ENCODE peak calls at places on chromosomes 5 and 9, in nine cellular contexts. G, I, D, V, X, U, C, P and F are unnamed samples.

GRCh38 chr5:114207615-114208014 is 154.3 kb upstream of the KCNN2 start:
- DNase-seq in G (no peak), I (no peak), D (no peak), V (no peak), X (no peak), U (no peak), C (no peak), P (no peak), F (no peak)

GRCh38 chr9:136325354-136325753 is 2.0 kb upstream of the GPSM1 start:
- DNase-seq in G (no peak), I (no peak), D (no peak), V (no peak), X (no peak), U (no peak), C (no peak), P (no peak), F (no peak)

GRCh38 chr5:135126688-135127603 is 92.9 kb upstream of the PITX1 start:
- DNase-seq in G (no peak), I (peak; percentile 38), D (no peak), V (no peak), X (no peak), U (no peak), C (no peak), P (no peak), F (no peak)

GRCh38 chr5:29231153-29231552 is 1962.3 kb upstream of the CDH6 start:
- DNase-seq in G (no peak), I (no peak), D (no peak), V (no peak), X (no peak), U (no peak), C (no peak), P (no peak), F (no peak)

GRCh38 chr9:136902259-136902821 is 16.0 kb downstream of the TRAF2 start:
- DNase-seq in G (peak; percentile 77), I (peak; percentile 89), D (no peak), V (peak; percentile 73), X (peak; percentile 83), U (peak; percentile 67), C (no peak), P (no peak), F (no peak)

GRCh38 chr5:135553688-135554462 is 18.1 kb upstream of the NEUROG1 start:
- DNase-seq in G (no peak), I (peak; percentile 40), D (peak; percentile 42), V (no peak), X (no peak), U (no peak), C (no peak), P (no peak), F (no peak)

GRCh38 chr5:145818604-145819003 is 16.5 kb downstream of the PRELID2 start:
- DNase-seq in G (no peak), I (no peak), D (no peak), V (no peak), X (no peak), U (no peak), C (no peak), P (no peak), F (no peak)

GRCh38 chr5:23721336-23721735 is 213.9 kb downstream of the PRDM9 start:
- DNase-seq in G (no peak), I (no peak), D (no peak), V (no peak), X (no peak), U (no peak), C (no peak), P (no peak), F (no peak)

GRCh38 chr5:140240987-140241706 is 61.8 kb downstream of the PFDN1 start:
- DNase-seq in G (peak; percentile 79), I (peak; percentile 89), D (peak; percentile 74), V (peak; percentile 70), X (peak; percentile 93), U (peak; percentile 92), C (no peak), P (peak; percentile 90), F (peak; percentile 95)

GRCh38 chr9:107784235-107784958 is 294.8 kb upstream of the KLF4 start:
- DNase-seq in G (no peak), I (no peak), D (no peak), V (no peak), X (no peak), U (peak; percentile 36), C (no peak), P (peak; percentile 95), F (no peak)

GRCh38 chr9:89372230-89372816 is 54.0 kb downstream of the SECISBP2 start:
- DNase-seq in G (no peak), I (no peak), D (peak; percentile 49), V (no peak), X (no peak), U (no peak), C (no peak), P (no peak), F (no peak)

GRCh38 chr5:111227226-111227782 is 3.1 kb downstream of the CAMK4 start:
- DNase-seq in G (no peak), I (no peak), D (no peak), V (no peak), X (no peak), U (no peak), C (no peak), P (no peak), F (no peak)

GRCh38 chr5:125316386-125316785 is 569.9 kb upstream of the ZNF608 start:
- DNase-seq in G (no peak), I (no peak), D (no peak), V (no peak), X (no peak), U (no peak), C (no peak), P (no peak), F (no peak)

GRCh38 chr9:96009690-96010477 is 134.4 kb downstream of the ERCC6L2 start:
- DNase-seq in G (no peak), I (no peak), D (no peak), V (peak; percentile 69), X (no peak), U (no peak), C (no peak), P (peak; percentile 48), F (no peak)

GRCh38 chr9:115668506-115668905 is 485.1 kb upstream of the PAPPA start:
- DNase-seq in G (no peak), I (no peak), D (no peak), V (no peak), X (peak; percentile 65), U (no peak), C (no peak), P (peak; percentile 77), F (no peak)

GRCh38 chr5:100584069-100584468 is 48.9 kb downstream of the FAM174A start:
- DNase-seq in G (no peak), I (no peak), D (no peak), V (no peak), X (no peak), U (no peak), C (no peak), P (no peak), F (no peak)

GRCh38 chr9:82532504-82532903 is 530.4 kb downstream of the RASEF start:
- DNase-seq in G (no peak), I (no peak), D (no peak), V (peak; percentile 14), X (no peak), U (no peak), C (no peak), P (peak; percentile 14), F (no peak)
- TF ChIP-seq CTCF in G (peak; percentile 26), I (no peak), D (no peak), V (peak; percentile 60), X (no peak), U (peak; percentile 61), C (peak; percentile 36), P (peak; percentile 6), F (peak; percentile 62)

GRCh38 chr5:159978358-159978757 is 30.6 kb upstream of the TTC1 start:
- DNase-seq in G (no peak), I (no peak), D (no peak), V (no peak), X (peak; percentile 18), U (no peak), C (peak; percentile 57), P (no peak), F (no peak)

GRCh38 chr5:159971931-159972461 is 36.9 kb upstream of the TTC1 start:
- DNase-seq in G (no peak), I (no peak), D (peak; percentile 54), V (no peak), X (no peak), U (no peak), C (no peak), P (no peak), F (no peak)

GRCh38 chr5:159972538-159973362 is 36.2 kb upstream of the TTC1 start:
- DNase-seq in G (no peak), I (no peak), D (no peak), V (no peak), X (no peak), U (no peak), C (no peak), P (no peak), F (no peak)

GRCh38 chr5:159976921-159977320 is 32.0 kb upstream of the TTC1 start:
- DNase-seq in G (no peak), I (no peak), D (no peak), V (no peak), X (no peak), U (no peak), C (no peak), P (no peak), F (no peak)

DNA sequence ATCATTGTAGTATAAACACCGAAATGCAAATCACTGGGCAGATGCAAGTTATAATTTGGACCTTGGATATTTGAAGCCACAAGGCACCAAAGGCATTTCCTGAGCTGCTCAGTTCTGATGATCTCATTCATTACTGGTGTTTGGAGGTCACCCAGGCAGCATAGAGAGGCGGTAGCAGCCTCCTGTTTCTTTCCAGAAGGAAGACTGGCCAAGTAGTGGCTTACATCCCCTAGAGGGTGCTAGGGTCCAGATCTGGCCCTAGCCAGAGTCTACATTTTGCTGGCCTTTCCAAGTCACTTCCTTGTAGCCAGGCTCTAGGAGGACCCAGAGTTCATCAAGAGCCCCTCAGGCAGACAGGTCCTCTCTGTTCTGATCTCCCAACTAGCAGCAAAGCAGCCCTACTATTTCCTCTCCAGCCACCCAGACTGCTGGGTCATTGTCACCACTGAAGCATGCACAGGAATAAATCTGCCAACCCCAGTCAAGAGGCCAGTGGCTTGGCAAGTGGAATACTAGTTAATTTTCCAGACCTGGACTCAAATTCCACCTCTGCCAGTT is 33.4 kb upstream of the TTC1 start:
- DNase-seq in G (no peak), I (no peak), D (no peak), V (no peak), X (peak; percentile 82), U (no peak), C (no peak), P (peak; percentile 90), F (no peak)
- TF ChIP-seq CTCF in G (no peak), I (no peak), D (no peak), V (no peak), X (no peak), U (peak; percentile 21), C (no peak), P (peak; percentile 59), F (peak; percentile 55)

DNA sequence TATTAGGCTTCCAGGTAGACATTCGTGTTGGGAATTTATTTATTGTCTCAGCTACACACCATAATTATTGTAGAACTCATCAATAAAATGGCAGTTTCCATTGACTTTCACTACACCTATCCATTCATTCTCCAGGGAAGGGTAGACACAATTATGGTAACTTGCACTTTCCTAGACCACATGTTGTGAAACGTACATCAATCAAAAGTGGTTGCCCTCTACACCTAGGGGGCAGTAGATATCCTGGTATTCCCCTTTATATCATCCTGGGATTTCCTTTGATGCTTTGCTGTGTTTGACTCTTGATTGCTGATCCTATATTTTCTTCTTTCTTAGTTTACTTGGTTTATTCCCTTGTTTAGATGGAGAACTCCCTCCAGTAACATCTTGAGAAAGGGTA is 47.9 kb downstream of the ADGRV1 start:
- DNase-seq in G (no peak), I (no peak), D (no peak), V (no peak), X (no peak), U (no peak), C (no peak), P (no peak), F (no peak)
- TF ChIP-seq CTCF in G (no peak), I (no peak), D (peak; percentile 23), V (peak; percentile 57), X (no peak), U (no peak), C (peak; percentile 36), P (peak; percentile 9), F (no peak)

GRCh38 chr5:90740244-90740799 is 181.7 kb downstream of the ADGRV1 start:
- DNase-seq in G (no peak), I (no peak), D (no peak), V (peak; percentile 11), X (no peak), U (no peak), C (no peak), P (no peak), F (no peak)
- TF ChIP-seq CTCF in G (no peak), I (no peak), D (no peak), V (no peak), X (no peak), U (no peak), C (no peak), P (no peak), F (no peak)